ENCODE peak calls at places on chromosomes 6 and 20, in ten cellular contexts. One of them, this sample, is unnamed.
A peak's percentile ranks its signal among the peaks of the same experiment; 100 is the strongest.

GRCh38 chr6:121838842-121839241 is 403.4 kb downstream of the GJA1 start:
- DNase-seq in mucosa of descending colon: no peak
- DNase-seq in IMR-90: peak; percentile 38
- DNase-seq in GM12865: peak; percentile 3
- DNase-seq in fibroblast of the aortic adventitia: peak; percentile 95
- DNase-seq in Calu3: peak; percentile 8
- DNase-seq in hepatocyte: peak; percentile 35
- DNase-seq in HepG2: no peak
- DNase-seq in B cell: no peak
- DNase-seq in AG10803: no peak
- DNase-seq in this sample: peak; percentile 2

GRCh38 chr6:141326426-141326825 is 806.3 kb upstream of the GJE1 start:
- DNase-seq in GM12865: peak; percentile 40
- DNase-seq in fibroblast of the aortic adventitia: peak; percentile 97
- DNase-seq in IMR-90: peak; percentile 100
- DNase-seq in hepatocyte: peak; percentile 40
- DNase-seq in mucosa of descending colon: no peak
- DNase-seq in AG10803: peak; percentile 96
- DNase-seq in HepG2: peak; percentile 62
- DNase-seq in Calu3: peak; percentile 27
- DNase-seq in B cell: no peak
- DNase-seq in this sample: peak; percentile 84

GRCh38 chr6:164347455-164347854 is 932.9 kb downstream of the QKI start:
- DNase-seq in GM12865: no peak
- DNase-seq in AG10803: no peak
- DNase-seq in HepG2: no peak
- DNase-seq in mucosa of descending colon: no peak
- DNase-seq in fibroblast of the aortic adventitia: no peak
- DNase-seq in Calu3: no peak
- DNase-seq in hepatocyte: no peak
- DNase-seq in IMR-90: no peak
- DNase-seq in B cell: no peak
- DNase-seq in this sample: no peak

GRCh38 chr20:37755665-37756064 is 61.8 kb downstream of the CTNNBL1 start:
- DNase-seq in IMR-90: no peak
- DNase-seq in mucosa of descending colon: no peak
- DNase-seq in fibroblast of the aortic adventitia: no peak
- DNase-seq in AG10803: peak; percentile 55
- DNase-seq in hepatocyte: peak; percentile 29
- DNase-seq in HepG2: no peak
- DNase-seq in B cell: no peak
- DNase-seq in GM12865: no peak
- DNase-seq in Calu3: no peak
- DNase-seq in this sample: no peak

GRCh38 chr6:25061289-25061945 is 125.7 kb upstream of the RIPOR2 start:
- DNase-seq in GM12865: no peak
- DNase-seq in hepatocyte: no peak
- DNase-seq in B cell: no peak
- DNase-seq in HepG2: no peak
- DNase-seq in Calu3: no peak
- DNase-seq in AG10803: peak; percentile 83
- DNase-seq in fibroblast of the aortic adventitia: peak; percentile 13
- DNase-seq in IMR-90: peak; percentile 14
- DNase-seq in mucosa of descending colon: no peak
- DNase-seq in this sample: no peak

GRCh38 chr20:34374209-34374749 is 11.2 kb downstream of the ITCH start:
- DNase-seq in fibroblast of the aortic adventitia: no peak
- DNase-seq in B cell: no peak
- DNase-seq in Calu3: no peak
- DNase-seq in IMR-90: no peak
- DNase-seq in HepG2: no peak
- DNase-seq in GM12865: no peak
- DNase-seq in mucosa of descending colon: no peak
- DNase-seq in hepatocyte: no peak
- DNase-seq in AG10803: no peak
- DNase-seq in this sample: no peak

GRCh38 chr6:41462980-41463930 is 82.9 kb upstream of the FOXP4 start:
- DNase-seq in hepatocyte: peak; percentile 77
- DNase-seq in mucosa of descending colon: peak; percentile 75
- DNase-seq in B cell: peak; percentile 62
- DNase-seq in HepG2: peak; percentile 77
- DNase-seq in Calu3: peak; percentile 83
- DNase-seq in AG10803: peak; percentile 60
- DNase-seq in IMR-90: peak; percentile 77
- DNase-seq in GM12865: peak; percentile 69
- DNase-seq in fibroblast of the aortic adventitia: peak; percentile 79
- DNase-seq in this sample: peak; percentile 58

GRCh38 chr6:75691012-75691411 is 58.0 kb upstream of the MYO6 start:
- DNase-seq in HepG2: no peak
- DNase-seq in Calu3: no peak
- DNase-seq in fibroblast of the aortic adventitia: peak; percentile 15
- DNase-seq in IMR-90: peak; percentile 31
- DNase-seq in hepatocyte: no peak
- DNase-seq in GM12865: no peak
- DNase-seq in AG10803: peak; percentile 15
- DNase-seq in mucosa of descending colon: no peak
- DNase-seq in B cell: no peak
- DNase-seq in this sample: no peak

GRCh38 chr6:136846046-136846445 is 23.7 kb downstream of the PEX7 start:
- DNase-seq in AG10803: peak; percentile 65
- DNase-seq in hepatocyte: peak; percentile 66
- DNase-seq in B cell: no peak
- DNase-seq in fibroblast of the aortic adventitia: peak; percentile 82
- DNase-seq in Calu3: peak; percentile 21
- DNase-seq in GM12865: peak; percentile 65
- DNase-seq in IMR-90: peak; percentile 80
- DNase-seq in HepG2: peak; percentile 57
- DNase-seq in mucosa of descending colon: no peak
- DNase-seq in this sample: peak; percentile 63

GRCh38 chr6:145313041-145313855 is 422.1 kb downstream of the EPM2A start:
- DNase-seq in B cell: no peak
- DNase-seq in AG10803: no peak
- DNase-seq in Calu3: no peak
- DNase-seq in IMR-90: no peak
- DNase-seq in GM12865: no peak
- DNase-seq in HepG2: no peak
- DNase-seq in mucosa of descending colon: no peak
- DNase-seq in fibroblast of the aortic adventitia: no peak
- DNase-seq in hepatocyte: no peak
- DNase-seq in this sample: no peak

GRCh38 chr6:145323652-145324051 is 411.7 kb downstream of the EPM2A start:
- DNase-seq in IMR-90: no peak
- DNase-seq in fibroblast of the aortic adventitia: no peak
- DNase-seq in AG10803: no peak
- DNase-seq in B cell: no peak
- DNase-seq in Calu3: no peak
- DNase-seq in HepG2: no peak
- DNase-seq in GM12865: no peak
- DNase-seq in mucosa of descending colon: no peak
- DNase-seq in hepatocyte: no peak
- DNase-seq in this sample: no peak

GRCh38 chr6:145315982-145316600 is 419.2 kb downstream of the EPM2A start:
- DNase-seq in hepatocyte: no peak
- DNase-seq in IMR-90: peak; percentile 4
- DNase-seq in Calu3: no peak
- DNase-seq in GM12865: no peak
- DNase-seq in B cell: no peak
- DNase-seq in AG10803: no peak
- DNase-seq in HepG2: no peak
- DNase-seq in mucosa of descending colon: no peak
- DNase-seq in fibroblast of the aortic adventitia: no peak
- DNase-seq in this sample: no peak

GRCh38 chr6:145319605-145320004 is 415.7 kb downstream of the EPM2A start:
- DNase-seq in hepatocyte: no peak
- DNase-seq in mucosa of descending colon: no peak
- DNase-seq in fibroblast of the aortic adventitia: no peak
- DNase-seq in Calu3: no peak
- DNase-seq in AG10803: no peak
- DNase-seq in IMR-90: no peak
- DNase-seq in B cell: no peak
- DNase-seq in HepG2: no peak
- DNase-seq in GM12865: no peak
- DNase-seq in this sample: no peak

DNA sequence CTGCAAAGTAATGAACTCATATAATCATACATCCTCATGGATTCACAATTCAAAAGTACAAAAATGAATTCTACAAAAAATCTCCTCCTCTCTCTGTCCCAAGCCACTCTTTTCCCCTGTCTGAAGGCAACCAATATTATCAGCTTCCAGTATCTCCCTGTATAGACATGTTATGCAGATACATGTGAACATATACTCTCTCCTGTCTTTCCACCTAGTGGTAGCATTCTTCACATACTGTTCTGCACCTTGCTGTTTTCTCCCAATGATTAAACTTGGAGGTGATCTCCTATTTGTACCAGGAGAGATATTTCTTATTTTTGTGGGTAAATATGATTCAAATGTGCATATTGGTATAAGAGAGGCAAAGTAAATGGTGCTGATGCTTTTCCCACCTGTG is 416.4 kb downstream of the EPM2A start:
- DNase-seq in IMR-90: no peak
- DNase-seq in AG10803: no peak
- DNase-seq in mucosa of descending colon: no peak
- DNase-seq in HepG2: peak; percentile 20
- DNase-seq in hepatocyte: no peak
- DNase-seq in GM12865: no peak
- DNase-seq in Calu3: no peak
- DNase-seq in fibroblast of the aortic adventitia: no peak
- DNase-seq in B cell: no peak
- DNase-seq in this sample: no peak
- TF ChIP-seq CTCF in IMR-90: no peak
- TF ChIP-seq CTCF in AG10803: no peak
- TF ChIP-seq CTCF in mucosa of descending colon: no peak
- TF ChIP-seq CTCF in HepG2: peak; percentile 30
- TF ChIP-seq CTCF in hepatocyte: no peak
- TF ChIP-seq CTCF in GM12865: no peak
- TF ChIP-seq CTCF in Calu3: no peak
- TF ChIP-seq CTCF in fibroblast of the aortic adventitia: no peak
- TF ChIP-seq CTCF in B cell: no peak
- TF ChIP-seq CTCF in this sample: no peak

GRCh38 chr20:16701296-16701695 is 28.5 kb upstream of the SNRPB2 start:
- DNase-seq in B cell: no peak
- DNase-seq in Calu3: no peak
- DNase-seq in AG10803: peak; percentile 2
- DNase-seq in fibroblast of the aortic adventitia: no peak
- DNase-seq in hepatocyte: no peak
- DNase-seq in GM12865: peak; percentile 44
- DNase-seq in HepG2: peak; percentile 40
- DNase-seq in mucosa of descending colon: no peak
- DNase-seq in IMR-90: no peak
- DNase-seq in this sample: peak; percentile 40
- TF ChIP-seq CTCF in B cell: no peak
- TF ChIP-seq CTCF in Calu3: no peak
- TF ChIP-seq CTCF in AG10803: peak; percentile 30
- TF ChIP-seq CTCF in fibroblast of the aortic adventitia: peak; percentile 25
- TF ChIP-seq CTCF in hepatocyte: peak; percentile 29
- TF ChIP-seq CTCF in GM12865: peak; percentile 42
- TF ChIP-seq CTCF in HepG2: peak; percentile 56
- TF ChIP-seq CTCF in mucosa of descending colon: no peak
- TF ChIP-seq CTCF in IMR-90: peak; percentile 10
- TF ChIP-seq CTCF in this sample: peak; percentile 36

DNA sequence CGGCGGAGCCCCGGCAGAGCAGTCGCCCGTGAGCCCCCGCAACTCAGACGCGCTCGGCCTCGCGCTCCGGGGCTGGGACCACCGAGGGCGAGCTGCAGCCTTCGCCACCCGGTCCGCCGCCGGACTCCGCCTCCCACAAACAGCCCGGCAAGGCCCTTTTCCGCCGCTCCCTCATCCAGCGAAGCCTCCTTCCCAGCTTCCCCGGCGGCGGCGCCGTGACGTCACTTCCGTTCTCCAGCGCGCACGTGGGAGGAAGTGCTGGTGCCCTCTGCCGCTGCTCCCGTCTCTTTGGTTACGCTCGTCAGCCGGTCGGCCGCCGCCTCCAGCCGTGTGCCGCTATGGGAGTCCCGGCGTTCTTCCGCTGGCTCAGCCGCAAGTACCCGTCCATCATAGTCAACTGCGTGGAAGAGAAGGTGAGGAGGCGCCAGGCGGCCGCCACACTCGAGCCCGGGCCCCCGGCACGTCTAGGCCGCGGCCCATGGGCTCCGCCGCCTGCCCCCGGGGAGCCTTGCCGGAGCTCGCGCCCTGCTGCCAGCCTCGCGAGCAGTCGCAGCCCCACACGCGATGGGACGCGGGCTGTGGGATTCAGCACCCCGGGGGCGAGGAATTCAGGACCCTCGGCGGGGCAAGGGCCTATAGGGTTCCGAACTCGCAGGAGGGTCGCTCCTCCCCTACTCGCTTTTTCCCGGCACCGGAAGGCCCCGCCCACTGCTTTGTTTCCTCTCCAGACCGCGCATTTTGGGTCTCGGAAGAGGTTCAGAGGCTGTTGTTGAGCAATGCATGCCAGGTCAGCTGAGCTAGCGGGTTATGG is at the start of gene XRN2:
- DNase-seq in IMR-90: peak; percentile 93
- DNase-seq in mucosa of descending colon: peak; percentile 98
- DNase-seq in Calu3: peak; percentile 77
- DNase-seq in HepG2: peak; percentile 98
- DNase-seq in hepatocyte: peak; percentile 97
- DNase-seq in fibroblast of the aortic adventitia: peak; percentile 93
- DNase-seq in GM12865: peak; percentile 95
- DNase-seq in B cell: peak; percentile 95
- DNase-seq in AG10803: peak; percentile 93
- DNase-seq in this sample: peak; percentile 96
- TF ChIP-seq CTCF in IMR-90: peak; percentile 21
- TF ChIP-seq CTCF in mucosa of descending colon: no peak
- TF ChIP-seq CTCF in Calu3: no peak
- TF ChIP-seq CTCF in HepG2: peak; percentile 72
- TF ChIP-seq CTCF in hepatocyte: no peak
- TF ChIP-seq CTCF in fibroblast of the aortic adventitia: no peak
- TF ChIP-seq CTCF in GM12865: peak; percentile 14
- TF ChIP-seq CTCF in B cell: no peak
- TF ChIP-seq CTCF in AG10803: peak; percentile 8
- TF ChIP-seq CTCF in this sample: no peak

DNA sequence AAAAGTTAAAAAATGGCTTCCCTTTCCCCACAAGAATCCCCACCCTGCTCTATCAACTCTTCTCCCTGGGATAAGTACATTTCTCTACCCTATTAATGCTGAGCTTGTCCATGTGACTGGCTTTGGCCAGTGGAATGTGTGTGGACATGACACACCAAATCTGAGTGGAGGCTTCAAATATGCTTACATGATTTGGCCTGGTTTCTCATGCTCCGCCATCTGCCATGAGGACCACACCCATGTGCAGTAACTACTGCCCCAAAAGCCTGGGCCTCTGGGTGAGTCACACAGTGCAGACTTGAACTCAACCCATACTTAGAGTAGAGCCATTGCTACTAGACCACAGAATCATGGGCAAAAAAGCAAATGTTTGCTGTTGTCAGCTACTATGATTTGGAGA is 65.4 kb downstream of the PRND start:
- DNase-seq in mucosa of descending colon: no peak
- DNase-seq in GM12865: no peak
- DNase-seq in hepatocyte: no peak
- DNase-seq in Calu3: no peak
- DNase-seq in B cell: no peak
- DNase-seq in IMR-90: peak; percentile 47
- DNase-seq in AG10803: peak; percentile 78
- DNase-seq in fibroblast of the aortic adventitia: peak; percentile 84
- DNase-seq in HepG2: no peak
- DNase-seq in this sample: no peak
- TF ChIP-seq CTCF in mucosa of descending colon: no peak
- TF ChIP-seq CTCF in GM12865: no peak
- TF ChIP-seq CTCF in hepatocyte: no peak
- TF ChIP-seq CTCF in Calu3: no peak
- TF ChIP-seq CTCF in B cell: no peak
- TF ChIP-seq CTCF in IMR-90: no peak
- TF ChIP-seq CTCF in AG10803: no peak
- TF ChIP-seq CTCF in fibroblast of the aortic adventitia: no peak
- TF ChIP-seq CTCF in HepG2: no peak
- TF ChIP-seq CTCF in this sample: no peak

GRCh38 chr20:24460712-24461111 is 8.7 kb upstream of the SYNDIG1 start:
- DNase-seq in B cell: no peak
- DNase-seq in IMR-90: no peak
- DNase-seq in Calu3: no peak
- DNase-seq in GM12865: no peak
- DNase-seq in hepatocyte: no peak
- DNase-seq in AG10803: no peak
- DNase-seq in fibroblast of the aortic adventitia: no peak
- DNase-seq in HepG2: no peak
- DNase-seq in mucosa of descending colon: no peak
- DNase-seq in this sample: no peak
- TF ChIP-seq CTCF in B cell: no peak
- TF ChIP-seq CTCF in IMR-90: peak; percentile 8
- TF ChIP-seq CTCF in Calu3: no peak
- TF ChIP-seq CTCF in GM12865: no peak
- TF ChIP-seq CTCF in hepatocyte: no peak
- TF ChIP-seq CTCF in AG10803: no peak
- TF ChIP-seq CTCF in fibroblast of the aortic adventitia: peak; percentile 19
- TF ChIP-seq CTCF in HepG2: no peak
- TF ChIP-seq CTCF in mucosa of descending colon: no peak
- TF ChIP-seq CTCF in this sample: no peak